ENCODE peak calls at places on chromosomes 12 and 14, in four cellular contexts. One of them, this sample, is unnamed.

GRCh38 chr12:3421191-3421590 is 69.8 kb upstream of the PRMT8 start:
- DNase-seq in posterior cingulate gyrus: no peak
- DNase-seq in ascending aorta: no peak
- DNase-seq in ELF-1: no peak
- DNase-seq in this sample: no peak

GRCh38 chr14:49424436-49425331 is 161.5 kb downstream of the RPS29 start:
- DNase-seq in posterior cingulate gyrus: no peak
- DNase-seq in ELF-1: no peak
- DNase-seq in ascending aorta: no peak
- DNase-seq in this sample: no peak

GRCh38 chr12:91732086-91732485 is 413.6 kb downstream of the BTG1 start:
- DNase-seq in ascending aorta: no peak
- DNase-seq in posterior cingulate gyrus: no peak
- DNase-seq in ELF-1: no peak
- DNase-seq in this sample: no peak

GRCh38 chr14:33682746-33683145 is 268.1 kb downstream of the EGLN3 start:
- DNase-seq in posterior cingulate gyrus: no peak
- DNase-seq in ELF-1: no peak
- DNase-seq in ascending aorta: no peak
- DNase-seq in this sample: no peak

GRCh38 chr12:124493809-124494750 is 73.3 kb downstream of the NCOR2 start:
- DNase-seq in ascending aorta: no peak
- DNase-seq in posterior cingulate gyrus: no peak
- DNase-seq in ELF-1: no peak
- DNase-seq in this sample: no peak

GRCh38 chr12:57726151-57726883 is 12.2 kb downstream of the AGAP2 start:
- DNase-seq in posterior cingulate gyrus: no peak
- DNase-seq in ELF-1: peak; percentile 83
- DNase-seq in ascending aorta: no peak
- DNase-seq in this sample: peak; percentile 61

GRCh38 chr14:61898568-61898967 is 136.3 kb downstream of the SNAPC1 start:
- DNase-seq in posterior cingulate gyrus: no peak
- DNase-seq in ELF-1: no peak
- DNase-seq in ascending aorta: no peak
- DNase-seq in this sample: no peak

GRCh38 chr12:106084048-106084671 is 54.6 kb downstream of the NUAK1 start:
- DNase-seq in ascending aorta: no peak
- DNase-seq in ELF-1: peak; percentile 90
- DNase-seq in posterior cingulate gyrus: no peak
- DNase-seq in this sample: no peak

GRCh38 chr12:12461281-12461922 is 101.3 kb downstream of the DUSP16 start:
- DNase-seq in posterior cingulate gyrus: no peak
- DNase-seq in ascending aorta: no peak
- DNase-seq in ELF-1: no peak
- DNase-seq in this sample: no peak

GRCh38 chr14:64410084-64410774 is 22.1 kb downstream of the MTHFD1 start:
- DNase-seq in ELF-1: peak; percentile 91
- DNase-seq in ascending aorta: no peak
- DNase-seq in posterior cingulate gyrus: no peak
- DNase-seq in this sample: no peak

GRCh38 chr12:19641235-19642080 is 202.2 kb downstream of the AEBP2 start:
- DNase-seq in ascending aorta: no peak
- DNase-seq in ELF-1: no peak
- DNase-seq in posterior cingulate gyrus: no peak
- DNase-seq in this sample: no peak

GRCh38 chr12:75953312-75953906 is 78.2 kb downstream of the PHLDA1 start:
- DNase-seq in posterior cingulate gyrus: no peak
- DNase-seq in ascending aorta: no peak
- DNase-seq in ELF-1: no peak
- DNase-seq in this sample: no peak

This sample was measured in NCI-H1105 treated with DMSO at 0.1 percent for 48 hours.